ENCODE peak calls at places on chromosomes 6 and 20, in six cellular contexts. N is HCT116, F is K562, M is NT2/D1, A is GM12878, R is H1. H is an unnamed sample.

GRCh38 chr6:15090145-15090579 is 155.7 kb upstream of the JARID2 start:
- DNase-seq in N (no peak), F (no peak), M (no peak), A (no peak), R (no peak), H (no peak)

GRCh38 chr20:1491891-1492642 is 847 bp upstream of the SIRPB2 start:
- DNase-seq in N (no peak), F (no peak), M (no peak), A (no peak), R (no peak), H (no peak)

GRCh38 chr6:97645757-97646156 is 362.7 kb upstream of the MMS22L start:
- DNase-seq in N (no peak), F (no peak), M (no peak), A (no peak), R (no peak), H (no peak)

GRCh38 chr20:57097245-57097935 is 169.1 kb downstream of the BMP7 start:
- DNase-seq in N (no peak), F (no peak), M (no peak), A (no peak), R (no peak), H (no peak)

GRCh38 chr6:169141706-169142705 is 111.6 kb downstream of the THBS2 start:
- DNase-seq in N (no peak), F (no peak), M (no peak), A (no peak), R (no peak), H (no peak)

GRCh38 chr20:56944546-56944945 is 315.4 kb downstream of the TFAP2C start:
- DNase-seq in N (no peak), F (no peak), M (no peak), A (no peak), R (no peak), H (no peak)

GRCh38 chr20:4681971-4682370 is 39.7 kb upstream of the PRND start:
- DNase-seq in N (no peak), F (no peak), M (no peak), A (no peak), R (no peak), H (no peak)

GRCh38 chr6:17583811-17584210 is 16.3 kb upstream of the FAM8A1 start:
- DNase-seq in N (no peak), F (no peak), M (no peak), A (no peak), R (no peak), H (no peak)

GRCh38 chr20:31923388-31924271 is 28.2 kb downstream of the PDRG1 start:
- DNase-seq in N (no peak), F (no peak), M (no peak), A (peak; percentile 47), R (no peak), H (no peak)

GRCh38 chr20:51412333-51412761 is 130.2 kb downstream of the NFATC2 start:
- DNase-seq in N (no peak), F (no peak), M (no peak), A (no peak), R (no peak), H (no peak)

GRCh38 chr6:163900570-163900969 is 486.1 kb downstream of the QKI start:
- DNase-seq in N (no peak), F (no peak), M (no peak), A (no peak), R (no peak), H (no peak)

GRCh38 chr6:79777713-79778579 is 146.8 kb downstream of the SH3BGRL2 start:
- DNase-seq in N (peak; percentile 43), F (peak; percentile 95), M (peak; percentile 42), A (peak; percentile 40), R (peak; percentile 98), H (peak; percentile 43)

GRCh38 chr20:364905-365794 is 15.4 kb upstream of the TRIB3 start:
- DNase-seq in N (peak; percentile 73), F (peak; percentile 73), M (no peak), A (no peak), R (no peak), H (peak; percentile 68)

GRCh38 chr6:77463881-77464867 is 883 bp upstream of the HTR1B start:
- DNase-seq in N (no peak), F (no peak), M (peak; percentile 32), A (no peak), R (peak; percentile 74), H (no peak)

GRCh38 chr6:36751091-36751490 is 53.5 kb downstream of the RAB44 start:
- DNase-seq in N (no peak), F (no peak), M (no peak), A (no peak), R (no peak), H (no peak)

GRCh38 chr6:135423649-135424128 is 73.9 kb downstream of the AHI1 start:
- DNase-seq in N (peak; percentile 22), F (peak; percentile 36), M (no peak), A (peak; percentile 16), R (no peak), H (peak; percentile 52)

GRCh38 chr20:58081842-58082241 is 146.6 kb downstream of the ANKRD60 start:
- DNase-seq in N (no peak), F (no peak), M (no peak), A (no peak), R (no peak), H (no peak)

GRCh38 chr6:110233769-110234374 is 53.6 kb downstream of the CDC40 start:
- DNase-seq in N (no peak), F (no peak), M (no peak), A (peak; percentile 15), R (no peak), H (no peak)

GRCh38 chr6:5672581-5673011 is 334.1 kb downstream of the NRN1 start:
- DNase-seq in N (no peak), F (peak; percentile 23), M (peak; percentile 36), A (no peak), R (no peak), H (no peak)

GRCh38 chr20:61959301-61959700 is 106.4 kb downstream of the TAF4 start:
- DNase-seq in N (peak; percentile 28), F (peak; percentile 83), M (no peak), A (no peak), R (peak; percentile 61), H (no peak)

GRCh38 chr6:345747-346388 is 45.7 kb upstream of the IRF4 start:
- DNase-seq in N (no peak), F (no peak), M (no peak), A (no peak), R (no peak), H (no peak)

GRCh38 chr6:32288426-32288825 is 64.6 kb upstream of the NOTCH4 start:
- DNase-seq in N (no peak), F (peak; percentile 26), M (no peak), A (no peak), R (no peak), H (no peak)

GRCh38 chr6:3026811-3027626 is 27.3 kb downstream of the NQO2 start:
- DNase-seq in N (no peak), F (peak; percentile 68), M (no peak), A (peak; percentile 63), R (no peak), H (no peak)

GRCh38 chr6:129672883-129673631 is 36.9 kb downstream of the ARHGAP18 start:
- DNase-seq in N (peak; percentile 80), F (no peak), M (no peak), A (peak; percentile 60), R (no peak), H (peak; percentile 55)
- TF ChIP-seq ZNF274 in N (no peak), F (no peak), M (no peak), A (no peak), R (no peak), H (no peak)

GRCh38 chr6:144349690-144350132 is 64.6 kb downstream of the UTRN start:
- DNase-seq in N (peak; percentile 16), F (no peak), M (no peak), A (peak; percentile 60), R (no peak), H (peak; percentile 81)
- TF ChIP-seq YY1 in N (no peak), F (no peak), M (no peak), A (no peak), R (no peak), H (no peak)

DNA sequence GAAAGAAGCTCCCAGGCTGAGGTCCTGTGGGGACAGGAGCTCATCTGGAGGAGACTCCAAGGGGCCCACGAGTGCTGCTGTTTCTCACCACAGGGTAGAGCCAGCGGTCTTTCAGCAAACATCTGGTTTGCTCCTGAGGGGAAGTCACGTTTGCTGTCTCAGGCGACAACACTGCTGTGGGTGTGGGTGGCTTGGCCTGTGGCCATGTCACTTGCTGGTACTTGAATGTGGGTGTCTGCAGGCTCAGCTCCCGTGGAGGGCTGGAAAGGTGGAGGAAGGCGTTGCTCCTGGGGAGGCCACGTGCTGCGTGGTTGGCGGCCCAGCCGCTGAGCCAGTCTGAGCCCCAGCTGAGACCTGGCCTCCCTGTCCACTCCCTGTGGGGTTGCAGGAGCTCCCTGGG is 52.8 kb upstream of the MPC1 start:
- DNase-seq in N (no peak), F (no peak), M (no peak), A (no peak), R (no peak), H (no peak)
- TF ChIP-seq ZNF274 in N (no peak), F (no peak), M (no peak), A (no peak), R (no peak), H (no peak)

GRCh38 chr6:104537185-104537584 is 322.5 kb downstream of the HACE1 start:
- DNase-seq in N (no peak), F (no peak), M (no peak), A (no peak), R (no peak), H (no peak)
- TF ChIP-seq YY1 in N (no peak), F (no peak), M (no peak), A (no peak), R (no peak), H (no peak)

GRCh38 chr20:23125625-23126191 is 39.6 kb upstream of the CD93 start:
- DNase-seq in N (no peak), F (no peak), M (no peak), A (no peak), R (no peak), H (no peak)

GRCh38 chr20:23128461-23129125 is 42.5 kb upstream of the CD93 start:
- DNase-seq in N (no peak), F (no peak), M (no peak), A (no peak), R (no peak), H (no peak)

GRCh38 chr20:23126281-23127061 is 40.3 kb upstream of the CD93 start:
- DNase-seq in N (no peak), F (no peak), M (no peak), A (no peak), R (no peak), H (no peak)

GRCh38 chr20:23129256-23129655 is 43.1 kb upstream of the CD93 start:
- DNase-seq in N (no peak), F (no peak), M (no peak), A (no peak), R (no peak), H (no peak)

DNA sequence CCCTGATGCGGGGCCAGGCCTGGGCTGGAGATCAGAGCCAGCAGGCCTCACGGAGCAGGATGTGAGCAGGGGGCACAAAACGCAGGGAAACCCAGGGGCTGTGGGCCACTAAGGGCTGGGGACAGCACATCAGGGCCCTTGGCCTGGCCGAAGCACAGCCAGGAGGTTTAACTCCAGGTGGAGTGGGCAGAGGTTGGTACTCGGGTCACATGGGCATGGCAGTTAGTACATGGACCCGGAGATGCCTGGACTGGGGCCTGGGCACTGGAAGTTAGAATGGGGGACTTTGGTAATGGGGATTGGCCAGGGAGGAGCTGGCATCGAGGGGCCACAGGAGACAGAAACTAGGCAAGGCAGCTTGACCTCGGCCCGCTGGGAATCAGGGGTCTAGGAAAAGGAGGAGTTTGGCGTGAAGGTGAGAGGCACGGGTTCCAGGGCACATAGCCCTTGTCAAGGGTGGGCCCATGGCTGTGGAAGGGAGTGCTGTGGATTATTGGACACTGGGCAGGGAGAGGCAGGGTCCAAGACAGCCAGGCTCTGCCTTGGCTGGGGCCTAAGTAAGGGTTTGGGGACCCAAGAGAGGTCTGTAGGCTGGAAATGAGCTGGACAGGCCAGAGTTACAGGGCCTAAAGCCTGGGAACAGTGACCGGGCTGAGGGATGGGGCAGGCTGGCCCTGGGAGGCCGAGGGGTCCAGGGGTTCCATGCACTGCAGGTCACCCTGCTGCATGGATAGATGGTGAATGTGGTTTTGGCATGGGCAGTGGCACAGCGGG is 41.6 kb upstream of the CD93 start:
- DNase-seq in N (no peak), F (no peak), M (no peak), A (no peak), R (no peak), H (no peak)
- TF ChIP-seq ZNF274 in N (no peak), F (no peak), M (no peak), A (no peak), R (no peak), H (no peak)